ENCODE peak calls at places on chromosome 1, in ten cellular contexts. U is GM13976; K is mesenchymal stem cell; G is NCI-H1092 treated with DMSO at 0.1 percent for 48 hours; P is A549; X is GM23248; E is NCI-H510A treated with DMSO at 0.1 percent for 48 hours; J is naive thymus-derived CD8-positive, alpha-beta T cell; N is upper lobe of right lung; Q is choroid plexus epithelial cell. T is an unnamed sample.

GRCh38 chr1:111690306-111690617 is 48.9 kb downstream of the INKA2 start:
- DNase-seq in U (no peak), K (peak), G (peak), P (no peak), X (peak), E (no peak), J (no peak), N (no peak), Q (peak), T (no peak)

GRCh38 chr1:154000420-154000819 is 9.9 kb downstream of the RPS27 start:
- DNase-seq in U (no peak), K (no peak), G (no peak), P (no peak), X (no peak), E (no peak), J (no peak), N (no peak), Q (no peak), T (no peak)

GRCh38 chr1:20212685-20213331 is 26.5 kb upstream of the PLA2G2C start:
- DNase-seq in U (peak), K (peak), G (peak), P (peak), X (peak), E (peak), J (peak), N (peak), Q (peak), T (peak)

GRCh38 chr1:24694380-24694843 is 50.8 kb upstream of the CLIC4 start:
- DNase-seq in U (peak), K (peak), G (peak), P (no peak), X (peak), E (peak), J (no peak), N (no peak), Q (peak), T (no peak)

GRCh38 chr1:95888877-95889799 is 655.1 kb downstream of the RWDD3 start:
- DNase-seq in U (no peak), K (no peak), G (peak), P (no peak), X (no peak), E (peak), J (no peak), N (no peak), Q (peak), T (no peak)

GRCh38 chr1:203626910-203627246 is 246 bp downstream of the ATP2B4 start:
- DNase-seq in U (no peak), K (no peak), G (no peak), P (no peak), X (no peak), E (no peak), J (no peak), N (no peak), Q (no peak), T (no peak)

GRCh38 chr1:227378183-227378582 is 59.9 kb upstream of the CDC42BPA start:
- DNase-seq in U (no peak), K (no peak), G (no peak), P (no peak), X (no peak), E (no peak), J (no peak), N (no peak), Q (peak), T (no peak)

GRCh38 chr1:39295901-39296300 is 91.4 kb downstream of the MACF1 start:
- DNase-seq in U (no peak), K (no peak), G (no peak), P (no peak), X (peak), E (no peak), J (no peak), N (no peak), Q (no peak), T (no peak)

GRCh38 chr1:70675737-70676156 is 264.7 kb downstream of the CTH start:
- DNase-seq in U (no peak), K (no peak), G (no peak), P (no peak), X (no peak), E (no peak), J (no peak), N (no peak), Q (no peak), T (no peak)

GRCh38 chr1:167292216-167292615 is 71.5 kb downstream of the POU2F1 start:
- DNase-seq in U (no peak), K (no peak), G (no peak), P (no peak), X (no peak), E (no peak), J (no peak), N (no peak), Q (no peak), T (no peak)

GRCh38 chr1:84505167-84506001 is 802 bp upstream of the SPATA1 start:
- DNase-seq in U (peak), K (no peak), G (peak), P (no peak), X (peak), E (peak), J (no peak), N (no peak), Q (peak), T (no peak)

GRCh38 chr1:204212715-204213114 is 1.1 kb downstream of the GOLT1A start:
- DNase-seq in U (no peak), K (no peak), G (no peak), P (no peak), X (no peak), E (no peak), J (no peak), N (no peak), Q (no peak), T (no peak)

GRCh38 chr1:185444651-185445050 is 127.6 kb upstream of the IVNS1ABP start:
- DNase-seq in U (no peak), K (no peak), G (no peak), P (no peak), X (no peak), E (no peak), J (no peak), N (no peak), Q (no peak), T (no peak)

GRCh38 chr1:211356723-211357418 is 30.2 kb downstream of the TRAF5 start:
- DNase-seq in U (no peak), K (no peak), G (no peak), P (no peak), X (peak), E (no peak), J (no peak), N (no peak), Q (peak), T (no peak)

GRCh38 chr1:107788189-107788588 is 176.8 kb downstream of the VAV3 start:
- DNase-seq in U (no peak), K (no peak), G (no peak), P (no peak), X (peak), E (no peak), J (no peak), N (no peak), Q (no peak), T (no peak)

GRCh38 chr1:226111109-226111864 is 48.8 kb downstream of the H3-3A start:
- DNase-seq in U (no peak), K (no peak), G (no peak), P (no peak), X (peak), E (peak), J (no peak), N (no peak), Q (no peak), T (no peak)

GRCh38 chr1:235004840-235005391 is 123.7 kb downstream of the TOMM20 start:
- DNase-seq in U (no peak), K (no peak), G (no peak), P (no peak), X (no peak), E (no peak), J (no peak), N (no peak), Q (no peak), T (no peak)

GRCh38 chr1:117612517-117613248 is 6.8 kb downstream of the TENT5C start:
- DNase-seq in U (no peak), K (peak), G (no peak), P (peak), X (peak), E (no peak), J (no peak), N (no peak), Q (no peak), T (no peak)

GRCh38 chr1:22845536-22845935 is 127.1 kb downstream of the LACTBL1 start:
- DNase-seq in U (no peak), K (no peak), G (peak), P (no peak), X (no peak), E (no peak), J (no peak), N (no peak), Q (no peak), T (no peak)

GRCh38 chr1:229035054-229035747 is 235.7 kb upstream of the RAB4A start:
- DNase-seq in U (peak), K (no peak), G (no peak), P (no peak), X (no peak), E (no peak), J (no peak), N (no peak), Q (no peak), T (no peak)

GRCh38 chr1:152954436-152954835 is 7.4 kb downstream of the SPRR5 start:
- DNase-seq in U (no peak), K (no peak), G (no peak), P (no peak), X (peak), E (no peak), J (no peak), N (no peak), Q (no peak), T (no peak)

GRCh38 chr1:47738560-47739182 is 258.5 kb downstream of the TRABD2B start:
- DNase-seq in U (no peak), K (peak), G (peak), P (peak), X (peak), E (peak), J (no peak), N (no peak), Q (peak), T (no peak)

GRCh38 chr1:192968323-192968722 is 90.8 kb downstream of the UCHL5 start:
- DNase-seq in U (no peak), K (no peak), G (no peak), P (no peak), X (no peak), E (no peak), J (no peak), N (no peak), Q (no peak), T (no peak)

GRCh38 chr1:210681158-210681557 is 352.5 kb downstream of the HHAT start:
- DNase-seq in U (no peak), K (no peak), G (no peak), P (no peak), X (peak), E (no peak), J (no peak), N (no peak), Q (no peak), T (no peak)

GRCh38 chr1:108704501-108704900 is 8.2 kb upstream of the FNDC7 start:
- DNase-seq in U (no peak), K (peak), G (no peak), P (peak), X (peak), E (no peak), J (no peak), N (no peak), Q (peak), T (no peak)

GRCh38 chr1:66330711-66331110 is 203.2 kb upstream of the SGIP1 start:
- DNase-seq in U (no peak), K (no peak), G (no peak), P (no peak), X (peak), E (no peak), J (peak), N (no peak), Q (peak), T (no peak)

GRCh38 chr1:6448749-6449631 is 17.0 kb downstream of the TNFRSF25 start:
- DNase-seq in U (no peak), K (peak), G (peak), P (no peak), X (peak), E (peak), J (no peak), N (no peak), Q (no peak), T (no peak)

GRCh38 chr1:247373721-247374141 is 42.1 kb upstream of the ZNF496 start:
- DNase-seq in U (peak), K (no peak), G (peak), P (no peak), X (peak), E (no peak), J (peak), N (peak), Q (peak), T (peak)

GRCh38 chr1:179287456-179287855 is 6.1 kb upstream of the SOAT1 start:
- DNase-seq in U (no peak), K (no peak), G (no peak), P (peak), X (no peak), E (no peak), J (no peak), N (no peak), Q (no peak), T (no peak)

GRCh38 chr1:159752135-159752580 is 28.6 kb upstream of the DUSP23 start:
- DNase-seq in U (no peak), K (no peak), G (no peak), P (peak), X (peak), E (no peak), J (no peak), N (peak), Q (peak), T (no peak)

GRCh38 chr1:67748630-67749029 is 63.6 kb downstream of the GADD45A start:
- DNase-seq in U (no peak), K (peak), G (no peak), P (peak), X (peak), E (peak), J (no peak), N (no peak), Q (peak), T (no peak)

GRCh38 chr1:204258213-204259115 is 44.7 kb upstream of the GOLT1A start:
- DNase-seq in U (peak), K (peak), G (peak), P (peak), X (peak), E (peak), J (peak), N (peak), Q (peak), T (no peak)

GRCh38 chr1:218361298-218362065 is 16.3 kb downstream of the TGFB2 start:
- DNase-seq in U (no peak), K (peak), G (peak), P (peak), X (peak), E (peak), J (no peak), N (no peak), Q (peak), T (no peak)

GRCh38 chr1:214452152-214452806 is 99.1 kb downstream of the PTPN14 start:
- DNase-seq in U (no peak), K (no peak), G (no peak), P (no peak), X (no peak), E (no peak), J (no peak), N (no peak), Q (no peak), T (no peak)

GRCh38 chr1:20685099-20685662 is 24.0 kb upstream of the DDOST start:
- DNase-seq in U (no peak), K (no peak), G (no peak), P (no peak), X (no peak), E (no peak), J (no peak), N (peak), Q (peak), T (no peak)

GRCh38 chr1:221837886-221838285 is 96.0 kb upstream of the DUSP10 start:
- DNase-seq in U (no peak), K (no peak), G (no peak), P (no peak), X (no peak), E (no peak), J (no peak), N (no peak), Q (no peak), T (no peak)

GRCh38 chr1:91850708-91851107 is 35.2 kb downstream of the TGFBR3 start:
- DNase-seq in U (no peak), K (no peak), G (no peak), P (no peak), X (no peak), E (no peak), J (no peak), N (no peak), Q (no peak), T (no peak)

GRCh38 chr1:209772116-209772515 is 12.2 kb downstream of the C1orf74 start:
- DNase-seq in U (no peak), K (no peak), G (no peak), P (no peak), X (no peak), E (no peak), J (no peak), N (no peak), Q (no peak), T (no peak)

GRCh38 chr1:86277909-86278308 is 118.2 kb downstream of the ODF2L start:
- DNase-seq in U (no peak), K (no peak), G (no peak), P (no peak), X (no peak), E (no peak), J (no peak), N (no peak), Q (no peak), T (no peak)

GRCh38 chr1:92210701-92211100 is 7.0 kb upstream of the C1orf146 start:
- DNase-seq in U (no peak), K (no peak), G (no peak), P (no peak), X (peak), E (no peak), J (no peak), N (no peak), Q (peak), T (no peak)